ENCODE peak calls at places on chromosomes 3 and 15, in five cellular contexts. R, Z, G, N and C are unnamed samples.

GRCh38 chr3:124478834-124479233 is 251.4 kb upstream of the UMPS start:
- DNase-seq in R (no peak), N (no peak), G (no peak), Z (no peak), C (no peak)

GRCh38 chr3:86969500-86970189 is 21.3 kb downstream of the VGLL3 start:
- DNase-seq in R (no peak), G (no peak), N (no peak), Z (peak), C (no peak)

GRCh38 chr3:12545473-12545791 is at the start of gene MKRN2OS:
- DNase-seq in R (no peak), Z (no peak), G (no peak), N (no peak), C (no peak)

GRCh38 chr3:102074951-102075350 is 225.6 kb downstream of the NFKBIZ start:
- DNase-seq in N (no peak), Z (no peak), R (no peak), G (no peak), C (no peak)

GRCh38 chr3:73805435-73805834 is 180.7 kb upstream of the PDZRN3 start:
- DNase-seq in R (peak), N (no peak), G (no peak), Z (no peak), C (no peak)

GRCh38 chr3:140470211-140470610 is 207.7 kb upstream of the TRIM42 start:
- DNase-seq in Z (no peak), G (no peak), N (no peak), R (no peak), C (no peak)

GRCh38 chr15:74038707-74039655 is 43.4 kb downstream of the GOLGA6A start:
- DNase-seq in N (no peak), G (no peak), Z (no peak), R (peak), C (no peak)

GRCh38 chr15:89673162-89673506 is 6.0 kb downstream of the PLIN1 start:
- DNase-seq in N (no peak), Z (no peak), R (no peak), G (no peak), C (no peak)

GRCh38 chr3:126932188-126932931 is 50.6 kb upstream of the PLXNA1 start:
- DNase-seq in R (peak), Z (no peak), G (no peak), N (no peak), C (no peak)

GRCh38 chr15:90095521-90095959 is 6.7 kb downstream of the IDH2 start:
- DNase-seq in Z (peak), N (no peak), R (no peak), G (no peak), C (no peak)

GRCh38 chr3:193488741-193489140 is 66.0 kb downstream of the ATP13A4 start:
- DNase-seq in G (no peak), Z (no peak), R (no peak), N (no peak), C (no peak)

GRCh38 chr3:69012836-69013255 is 638 bp downstream of the EOGT start:
- DNase-seq in Z (no peak), R (peak), G (no peak), N (peak), C (no peak)

GRCh38 chr3:12444582-12445468 is 39.5 kb upstream of the TSEN2 start:
- DNase-seq in R (peak), Z (no peak), G (no peak), N (no peak), C (no peak)

GRCh38 chr3:123071146-123071545 is 4.3 kb downstream of the PDIA5 start:
- DNase-seq in N (no peak), Z (peak), G (no peak), R (no peak), C (no peak)

GRCh38 chr3:138066383-138066782 is 49.0 kb downstream of the DZIP1L start:
- DNase-seq in G (no peak), Z (no peak), N (no peak), R (no peak), C (no peak)

GRCh38 chr3:192887047-192887446 is 30.6 kb downstream of the MB21D2 start:
- DNase-seq in G (no peak), N (no peak), Z (no peak), R (no peak), C (no peak)

GRCh38 chr15:64067564-64068030 is 21.3 kb upstream of the DAPK2 start:
- DNase-seq in R (no peak), G (peak), Z (peak), N (peak), C (no peak)

GRCh38 chr3:179703816-179704215 is 51.0 kb downstream of the USP13 start:
- DNase-seq in Z (no peak), R (no peak), N (no peak), G (no peak), C (no peak)

GRCh38 chr15:71252036-71252898 is 137.0 kb downstream of the THSD4 start:
- DNase-seq in N (no peak), R (no peak), Z (no peak), G (no peak), C (no peak)

GRCh38 chr3:65303431-65303830 is 615.6 kb upstream of the ADAMTS9 start:
- DNase-seq in G (no peak), N (no peak), R (no peak), Z (no peak), C (no peak)

GRCh38 chr3:72270072-72270611 is 485.2 kb upstream of the PROK2 start:
- DNase-seq in G (no peak), R (peak), N (no peak), Z (no peak), C (peak)

GRCh38 chr3:9769012-9769411 is 735 bp downstream of the CAMK1 start:
- DNase-seq in N (no peak), R (no peak), Z (no peak), G (no peak), C (no peak)

GRCh38 chr3:156187146-156187769 is 66.9 kb downstream of the KCNAB1 start:
- DNase-seq in N (no peak), R (no peak), Z (no peak), G (no peak), C (no peak)

GRCh38 chr15:77456746-77457618 is 36.3 kb downstream of the HMG20A start:
- DNase-seq in G (no peak), Z (no peak), R (no peak), N (no peak), C (no peak)

GRCh38 chr3:13112521-13113345 is 39.5 kb upstream of the IQSEC1 start:
- DNase-seq in G (no peak), N (no peak), R (peak), Z (no peak), C (no peak)

GRCh38 chr3:109679672-109680071 is 342.3 kb upstream of the DPPA4 start:
- DNase-seq in G (no peak), N (no peak), Z (no peak), R (no peak), C (no peak)

GRCh38 chr15:32717290-32718081 is at the start of gene GREM1:
- DNase-seq in Z (no peak), N (no peak), R (no peak), G (no peak), C (no peak)

GRCh38 chr15:101562428-101563059 is 73.0 kb upstream of the PCSK6 start:
- DNase-seq in G (no peak), R (no peak), Z (no peak), N (no peak), C (no peak)

GRCh38 chr3:42698216-42698910 is 4.2 kb downstream of the HHATL start:
- DNase-seq in N (no peak), Z (no peak), R (no peak), G (no peak), C (no peak)

GRCh38 chr3:481680-482079 is 285.1 kb downstream of the CHL1 start:
- DNase-seq in G (no peak), N (no peak), Z (no peak), R (no peak), C (no peak)

GRCh38 chr15:49238342-49238741 is 68.3 kb downstream of the GALK2 start:
- DNase-seq in G (no peak), N (no peak), R (no peak), Z (no peak), C (no peak)

GRCh38 chr3:83514130-83514914 is 1444.5 kb upstream of the CADM2 start:
- DNase-seq in R (no peak), Z (no peak), N (no peak), G (no peak), C (no peak)

GRCh38 chr3:18122264-18122663 is 302.9 kb downstream of the SATB1 start:
- DNase-seq in Z (no peak), G (no peak), R (no peak), N (no peak), C (no peak)